ENCODE peak calls at places on chromosomes 7 and 10, in nine cellular contexts. One of them, this sample, is unnamed. For H3K4me1 and H3K36me3, the result is how much of the 10 kb centered on the place peaks cover.

GRCh38 chr10:4242561-4243035 is 457.6 kb upstream of the KLF6 start:
- DNase-seq in Peyer's patch: no peak
- DNase-seq in ovary: no peak
- DNase-seq in heart left ventricle: no peak
- DNase-seq in esophagus squamous epithelium: no peak
- DNase-seq in HepG2: no peak
- DNase-seq in K562: no peak
- DNase-seq in sigmoid colon: peak
- DNase-seq in adrenal gland: no peak
- DNase-seq in this sample: peak

GRCh38 chr7:15720849-15721471 is 34.5 kb upstream of the MEOX2 start:
- DNase-seq in Peyer's patch: no peak
- DNase-seq in sigmoid colon: peak
- DNase-seq in ovary: peak
- DNase-seq in heart left ventricle: no peak
- DNase-seq in adrenal gland: peak
- DNase-seq in esophagus squamous epithelium: no peak
- DNase-seq in HepG2: peak
- DNase-seq in K562: peak
- DNase-seq in this sample: peak

GRCh38 chr10:56370217-56371113 is 9.4 kb upstream of the ZWINT start:
- DNase-seq in sigmoid colon: no peak
- DNase-seq in Peyer's patch: no peak
- DNase-seq in HepG2: no peak
- DNase-seq in esophagus squamous epithelium: no peak
- DNase-seq in K562: no peak
- DNase-seq in heart left ventricle: no peak
- DNase-seq in ovary: no peak
- DNase-seq in adrenal gland: no peak
- DNase-seq in this sample: no peak

GRCh38 chr7:2612445-2613112 is 19.2 kb upstream of the TTYH3 start:
- DNase-seq in heart left ventricle: no peak
- DNase-seq in esophagus squamous epithelium: no peak
- DNase-seq in HepG2: no peak
- DNase-seq in adrenal gland: no peak
- DNase-seq in Peyer's patch: peak
- DNase-seq in K562: peak
- DNase-seq in sigmoid colon: no peak
- DNase-seq in ovary: no peak
- DNase-seq in this sample: peak

GRCh38 chr7:36370046-36370445 is 19.6 kb upstream of the ANLN start:
- DNase-seq in ovary: no peak
- DNase-seq in HepG2: no peak
- DNase-seq in sigmoid colon: no peak
- DNase-seq in Peyer's patch: no peak
- DNase-seq in heart left ventricle: no peak
- DNase-seq in K562: no peak
- DNase-seq in adrenal gland: no peak
- DNase-seq in esophagus squamous epithelium: no peak
- DNase-seq in this sample: no peak

GRCh38 chr10:69403519-69403918 is 13.2 kb downstream of the TACR2 start:
- DNase-seq in adrenal gland: no peak
- DNase-seq in HepG2: no peak
- DNase-seq in sigmoid colon: no peak
- DNase-seq in ovary: peak
- DNase-seq in heart left ventricle: no peak
- DNase-seq in Peyer's patch: no peak
- DNase-seq in K562: no peak
- DNase-seq in esophagus squamous epithelium: no peak
- DNase-seq in this sample: no peak

GRCh38 chr7:3712841-3713240 is 411.8 kb downstream of the SDK1 start:
- DNase-seq in ovary: no peak
- DNase-seq in sigmoid colon: no peak
- DNase-seq in heart left ventricle: no peak
- DNase-seq in esophagus squamous epithelium: no peak
- DNase-seq in Peyer's patch: peak
- DNase-seq in adrenal gland: no peak
- DNase-seq in K562: no peak
- DNase-seq in HepG2: no peak
- DNase-seq in this sample: no peak

GRCh38 chr7:131385039-131385605 is 57.4 kb downstream of the MKLN1 start:
- DNase-seq in K562: no peak
- DNase-seq in adrenal gland: no peak
- DNase-seq in HepG2: no peak
- DNase-seq in heart left ventricle: no peak
- DNase-seq in esophagus squamous epithelium: no peak
- DNase-seq in sigmoid colon: no peak
- DNase-seq in Peyer's patch: no peak
- DNase-seq in ovary: no peak
- DNase-seq in this sample: no peak

GRCh38 chr10:42933454-42934340 is 143.2 kb upstream of the RET start:
- DNase-seq in heart left ventricle: no peak
- DNase-seq in Peyer's patch: no peak
- DNase-seq in sigmoid colon: peak
- DNase-seq in esophagus squamous epithelium: no peak
- DNase-seq in ovary: no peak
- DNase-seq in HepG2: no peak
- DNase-seq in K562: no peak
- DNase-seq in adrenal gland: no peak
- DNase-seq in this sample: peak

GRCh38 chr7:66183700-66184099 is 21.4 kb upstream of the TPST1 start:
- DNase-seq in adrenal gland: peak
- DNase-seq in ovary: no peak
- DNase-seq in HepG2: no peak
- DNase-seq in sigmoid colon: no peak
- DNase-seq in esophagus squamous epithelium: no peak
- DNase-seq in K562: no peak
- DNase-seq in Peyer's patch: no peak
- DNase-seq in heart left ventricle: no peak
- DNase-seq in this sample: no peak

GRCh38 chr10:132030898-132031463 is 34.8 kb upstream of the JAKMIP3 start:
- DNase-seq in sigmoid colon: no peak
- DNase-seq in HepG2: no peak
- DNase-seq in ovary: no peak
- DNase-seq in adrenal gland: no peak
- DNase-seq in K562: no peak
- DNase-seq in esophagus squamous epithelium: no peak
- DNase-seq in heart left ventricle: no peak
- DNase-seq in Peyer's patch: no peak
- DNase-seq in this sample: peak

GRCh38 chr7:21616796-21617436 is 74.1 kb downstream of the DNAH11 start:
- DNase-seq in ovary: no peak
- DNase-seq in esophagus squamous epithelium: no peak
- DNase-seq in K562: no peak
- DNase-seq in adrenal gland: no peak
- DNase-seq in HepG2: no peak
- DNase-seq in Peyer's patch: no peak
- DNase-seq in heart left ventricle: no peak
- DNase-seq in sigmoid colon: no peak
- DNase-seq in this sample: no peak

GRCh38 chr10:121033371-121033770 is 182.2 kb downstream of the WDR11 start:
- DNase-seq in K562: no peak
- DNase-seq in HepG2: no peak
- DNase-seq in heart left ventricle: no peak
- DNase-seq in sigmoid colon: no peak
- DNase-seq in Peyer's patch: no peak
- DNase-seq in adrenal gland: no peak
- DNase-seq in esophagus squamous epithelium: no peak
- DNase-seq in ovary: no peak
- DNase-seq in this sample: no peak

GRCh38 chr10:18140149-18140956 is at the start of gene CACNB2:
- DNase-seq in heart left ventricle: peak
- DNase-seq in esophagus squamous epithelium: no peak
- DNase-seq in sigmoid colon: peak
- DNase-seq in K562: no peak
- DNase-seq in Peyer's patch: peak
- DNase-seq in ovary: peak
- DNase-seq in HepG2: peak
- DNase-seq in adrenal gland: peak
- DNase-seq in this sample: peak

GRCh38 chr10:75857896-75858295 is 426.5 kb downstream of the LRMDA start:
- DNase-seq in K562: no peak
- DNase-seq in ovary: no peak
- DNase-seq in sigmoid colon: no peak
- DNase-seq in heart left ventricle: no peak
- DNase-seq in adrenal gland: no peak
- DNase-seq in Peyer's patch: no peak
- DNase-seq in esophagus squamous epithelium: no peak
- DNase-seq in HepG2: no peak
- DNase-seq in this sample: no peak

GRCh38 chr7:84196007-84196551 is 1.5 kb upstream of the SEMA3A start:
- DNase-seq in heart left ventricle: no peak
- DNase-seq in esophagus squamous epithelium: no peak
- DNase-seq in ovary: no peak
- DNase-seq in K562: no peak
- DNase-seq in Peyer's patch: no peak
- DNase-seq in HepG2: no peak
- DNase-seq in sigmoid colon: no peak
- DNase-seq in adrenal gland: no peak
- DNase-seq in this sample: peak

DNA sequence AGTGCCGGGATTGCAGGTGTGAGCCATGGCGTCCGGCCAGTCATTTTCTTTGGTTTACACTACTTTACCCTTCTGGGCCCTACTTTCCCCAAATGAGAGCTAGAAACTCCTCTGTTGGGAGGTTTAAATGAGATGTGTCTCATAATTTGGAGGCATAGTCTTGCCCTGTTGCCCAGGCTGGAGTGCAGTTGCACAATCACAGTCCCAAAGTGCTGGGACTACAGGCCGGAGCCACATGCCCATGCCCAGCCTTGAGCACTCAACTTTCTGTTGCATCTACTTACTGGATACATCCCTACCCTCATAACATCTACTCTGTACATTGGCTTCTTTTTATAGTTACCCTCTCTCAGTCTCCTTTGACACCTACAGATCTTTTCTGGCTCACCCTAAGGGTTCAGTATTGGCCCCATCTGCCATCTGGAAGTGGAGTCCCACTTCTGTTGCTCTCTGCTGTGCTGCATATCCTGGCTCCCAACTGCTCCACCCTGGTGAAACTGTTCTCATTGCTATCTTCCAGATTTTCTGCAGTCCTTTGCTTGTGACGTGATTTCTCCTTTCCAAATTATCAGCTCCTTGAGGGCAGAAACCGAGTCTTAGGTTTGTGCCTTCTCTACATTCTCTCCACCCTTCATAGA is 8.4 kb downstream of the EIF4H start:
- DNase-seq in adrenal gland: no peak
- DNase-seq in K562: no peak
- DNase-seq in Peyer's patch: no peak
- DNase-seq in ovary: no peak
- DNase-seq in heart left ventricle: no peak
- DNase-seq in sigmoid colon: no peak
- DNase-seq in HepG2: no peak
- DNase-seq in esophagus squamous epithelium: no peak
- DNase-seq in this sample: no peak
- TF ChIP-seq POLR2A in adrenal gland: no peak
- TF ChIP-seq POLR2A in K562: no peak
- TF ChIP-seq POLR2A in Peyer's patch: no peak
- TF ChIP-seq POLR2A in ovary: no peak
- TF ChIP-seq POLR2A in heart left ventricle: no peak
- TF ChIP-seq POLR2A in sigmoid colon: no peak
- TF ChIP-seq POLR2A in HepG2: no peak
- TF ChIP-seq POLR2A in esophagus squamous epithelium: no peak
- TF ChIP-seq POLR2A in this sample: no peak

DNA sequence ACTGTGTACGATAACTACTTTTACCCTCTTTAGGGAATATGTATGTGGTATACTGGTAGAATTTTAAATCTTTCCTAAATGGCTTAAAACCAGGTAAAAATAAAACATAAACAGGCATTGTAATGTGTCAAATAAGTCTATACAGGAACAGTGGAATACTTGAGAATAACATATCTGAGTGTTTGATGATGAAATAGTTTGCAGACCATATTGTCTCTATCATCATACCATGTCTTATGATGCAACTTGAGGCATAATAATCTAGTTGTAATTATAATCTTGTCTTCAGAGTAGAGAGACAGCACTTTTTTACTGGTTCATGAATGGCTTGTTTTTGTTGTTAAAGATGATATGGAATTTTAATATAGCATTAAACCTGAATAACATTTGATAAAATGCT is 293.5 kb downstream of the CDK14 start:
- DNase-seq in ovary: no peak
- DNase-seq in adrenal gland: no peak
- DNase-seq in K562: no peak
- DNase-seq in heart left ventricle: no peak
- DNase-seq in Peyer's patch: no peak
- DNase-seq in esophagus squamous epithelium: no peak
- DNase-seq in sigmoid colon: no peak
- DNase-seq in HepG2: no peak
- DNase-seq in this sample: no peak
- H3K4me1 ChIP-seq in ovary: under half
- H3K4me1 ChIP-seq in adrenal gland: under half
- H3K4me1 ChIP-seq in K562: under half
- H3K4me1 ChIP-seq in heart left ventricle: under half
- H3K4me1 ChIP-seq in Peyer's patch: under half
- H3K4me1 ChIP-seq in esophagus squamous epithelium: under half
- H3K4me1 ChIP-seq in sigmoid colon: under half
- H3K4me1 ChIP-seq in HepG2: under half
- H3K4me1 ChIP-seq in this sample: under half

DNA sequence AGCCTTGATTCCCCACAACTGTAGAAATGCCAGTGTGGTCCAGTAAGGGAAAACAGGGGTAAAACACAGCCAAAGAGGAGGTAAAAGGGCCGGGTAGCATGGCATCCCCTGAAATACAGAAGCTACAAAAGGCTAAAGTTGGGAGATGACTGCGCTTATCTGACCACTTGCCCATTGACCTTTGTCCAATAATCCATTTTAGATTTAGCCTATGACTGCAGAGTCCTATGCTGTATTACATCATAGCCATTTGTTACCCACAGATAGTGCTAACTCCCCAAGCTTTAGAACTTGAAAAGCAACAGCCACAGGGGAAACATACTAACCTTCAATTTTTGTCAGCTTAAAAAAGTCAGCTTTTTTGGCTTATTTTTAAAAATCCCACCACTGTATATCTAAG is 26.2 kb downstream of the MTPN start:
- DNase-seq in heart left ventricle: no peak
- DNase-seq in HepG2: no peak
- DNase-seq in adrenal gland: no peak
- DNase-seq in esophagus squamous epithelium: no peak
- DNase-seq in Peyer's patch: no peak
- DNase-seq in K562: no peak
- DNase-seq in ovary: no peak
- DNase-seq in sigmoid colon: no peak
- DNase-seq in this sample: no peak
- H3K36me3 ChIP-seq in heart left ventricle: under half
- H3K36me3 ChIP-seq in HepG2: under half
- H3K36me3 ChIP-seq in adrenal gland: under half
- H3K36me3 ChIP-seq in esophagus squamous epithelium: half or more
- H3K36me3 ChIP-seq in Peyer's patch: under half
- H3K36me3 ChIP-seq in K562: half or more
- H3K36me3 ChIP-seq in ovary: under half
- H3K36me3 ChIP-seq in sigmoid colon: under half
- H3K36me3 ChIP-seq in this sample: under half

DNA sequence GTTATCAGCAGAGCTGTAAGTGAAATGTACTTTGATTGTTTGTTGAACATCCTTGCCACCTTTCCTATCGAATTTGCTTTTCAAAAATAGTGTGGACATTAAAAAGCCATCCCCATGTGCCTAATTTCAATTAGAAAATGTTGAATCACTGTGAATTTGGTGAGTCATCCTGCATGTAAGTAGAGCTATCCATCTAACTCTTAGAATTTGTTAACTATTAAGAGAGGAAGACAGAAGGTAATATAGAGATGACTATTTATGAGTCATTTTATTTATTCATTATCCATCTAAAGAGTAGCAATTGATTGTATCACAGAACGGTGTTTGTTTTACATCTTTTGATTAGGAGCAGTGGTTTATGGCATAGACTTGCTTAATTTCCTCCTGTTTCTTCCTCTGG is 154.7 kb downstream of the MGMT start:
- DNase-seq in ovary: no peak
- DNase-seq in K562: no peak
- DNase-seq in heart left ventricle: no peak
- DNase-seq in esophagus squamous epithelium: no peak
- DNase-seq in adrenal gland: no peak
- DNase-seq in Peyer's patch: no peak
- DNase-seq in HepG2: no peak
- DNase-seq in sigmoid colon: no peak
- DNase-seq in this sample: no peak
- TF ChIP-seq POLR2A in ovary: no peak
- TF ChIP-seq POLR2A in K562: no peak
- TF ChIP-seq POLR2A in heart left ventricle: no peak
- TF ChIP-seq POLR2A in esophagus squamous epithelium: no peak
- TF ChIP-seq POLR2A in adrenal gland: no peak
- TF ChIP-seq POLR2A in Peyer's patch: no peak
- TF ChIP-seq POLR2A in HepG2: no peak
- TF ChIP-seq POLR2A in sigmoid colon: no peak
- TF ChIP-seq POLR2A in this sample: no peak